ENCODE peak calls at places on chromosomes 12 and 14, in ten cellular contexts. S is neural progenitor cell, B is psoas muscle, M is heart right ventricle, E is cardiac muscle cell, A is upper lobe of left lung, O is DND-41, I is ovary, F is testis, L is GM12878. D is an unnamed sample.

GRCh38 chr12:103924761-103925641 is 5.2 kb upstream of the HSP90B1 start:
- DNase-seq in I (no peak), E (peak; percentile 80), M (no peak), L (peak; percentile 96), F (no peak), B (no peak), O (no peak), S (no peak), A (no peak), D (no peak)

GRCh38 chr12:1576410-1577240 is 17.8 kb downstream of the FBXL14 start:
- DNase-seq in A (no peak), M (peak; percentile 55), E (peak; percentile 96), B (no peak), L (no peak), I (peak; percentile 65), F (peak; percentile 79), O (no peak), S (no peak), D (peak; percentile 47)

GRCh38 chr12:88306471-88307069 is 164.5 kb downstream of the TMTC3 start:
- DNase-seq in O (no peak), E (peak; percentile 29), M (no peak), L (no peak), S (no peak), F (no peak), B (no peak), I (no peak), A (no peak), D (no peak)

GRCh38 chr12:89389755-89390661 is 37.7 kb upstream of the DUSP6 start:
- DNase-seq in L (no peak), I (no peak), F (no peak), A (no peak), M (no peak), S (no peak), B (no peak), O (no peak), E (peak; percentile 78), D (peak; percentile 47)

GRCh38 chr14:43872222-43872621 is 634.9 kb downstream of the FSCB start:
- DNase-seq in A (no peak), B (no peak), M (no peak), O (no peak), S (no peak), L (no peak), F (no peak), I (no peak), E (no peak), D (no peak)

GRCh38 chr12:92134638-92135274 is 10.9 kb downstream of the BTG1 start:
- DNase-seq in M (no peak), O (no peak), I (no peak), F (no peak), S (no peak), A (no peak), L (no peak), E (no peak), B (no peak), D (no peak)

GRCh38 chr12:53425515-53426150 is 2.0 kb downstream of the AMHR2 start:
- DNase-seq in F (peak; percentile 39), L (no peak), S (no peak), A (no peak), M (no peak), O (no peak), B (no peak), E (peak; percentile 15), I (peak; percentile 49), D (no peak)

GRCh38 chr12:107635139-107635538 is 50.5 kb upstream of the PWP1 start:
- DNase-seq in F (no peak), B (no peak), I (no peak), E (peak; percentile 24), M (no peak), L (no peak), S (peak; percentile 25), O (no peak), A (no peak), D (no peak)

DNA sequence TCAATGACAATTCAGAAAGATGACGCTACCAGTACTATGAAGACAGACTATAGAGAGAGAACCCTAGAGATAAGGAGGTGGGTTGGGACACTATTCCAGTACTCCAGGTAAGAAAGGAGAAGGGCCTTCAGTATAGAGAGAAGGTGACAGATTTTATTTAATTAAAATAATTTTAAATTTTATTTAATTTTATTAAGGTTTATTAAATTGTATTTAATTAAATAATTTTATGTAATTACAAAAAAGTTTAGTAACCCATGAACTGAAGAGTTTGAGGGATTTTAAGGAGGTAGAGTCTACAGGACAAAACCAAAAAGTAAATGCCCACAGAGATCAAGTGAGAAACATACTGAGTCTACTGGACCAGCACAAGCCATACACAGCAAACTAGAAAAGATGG is 20.3 kb downstream of the TMED10 start:
- DNase-seq in O (no peak), L (no peak), E (no peak), A (no peak), S (no peak), M (no peak), F (no peak), I (no peak), B (no peak), D (no peak)
- H3K36me3 ChIP-seq in O (peaks cover 17% of the 10 kb centered on the region), L (peaks cover 2% of the 10 kb centered on the region), E (peaks cover 5% of the 10 kb centered on the region), A (peaks cover 7% of the 10 kb centered on the region), S (no peaks in the 10 kb centered on the region), M (no peaks in the 10 kb centered on the region), F (no peaks in the 10 kb centered on the region), I (no peaks in the 10 kb centered on the region), B (peaks cover 11% of the 10 kb centered on the region), D (no peaks in the 10 kb centered on the region)

DNA sequence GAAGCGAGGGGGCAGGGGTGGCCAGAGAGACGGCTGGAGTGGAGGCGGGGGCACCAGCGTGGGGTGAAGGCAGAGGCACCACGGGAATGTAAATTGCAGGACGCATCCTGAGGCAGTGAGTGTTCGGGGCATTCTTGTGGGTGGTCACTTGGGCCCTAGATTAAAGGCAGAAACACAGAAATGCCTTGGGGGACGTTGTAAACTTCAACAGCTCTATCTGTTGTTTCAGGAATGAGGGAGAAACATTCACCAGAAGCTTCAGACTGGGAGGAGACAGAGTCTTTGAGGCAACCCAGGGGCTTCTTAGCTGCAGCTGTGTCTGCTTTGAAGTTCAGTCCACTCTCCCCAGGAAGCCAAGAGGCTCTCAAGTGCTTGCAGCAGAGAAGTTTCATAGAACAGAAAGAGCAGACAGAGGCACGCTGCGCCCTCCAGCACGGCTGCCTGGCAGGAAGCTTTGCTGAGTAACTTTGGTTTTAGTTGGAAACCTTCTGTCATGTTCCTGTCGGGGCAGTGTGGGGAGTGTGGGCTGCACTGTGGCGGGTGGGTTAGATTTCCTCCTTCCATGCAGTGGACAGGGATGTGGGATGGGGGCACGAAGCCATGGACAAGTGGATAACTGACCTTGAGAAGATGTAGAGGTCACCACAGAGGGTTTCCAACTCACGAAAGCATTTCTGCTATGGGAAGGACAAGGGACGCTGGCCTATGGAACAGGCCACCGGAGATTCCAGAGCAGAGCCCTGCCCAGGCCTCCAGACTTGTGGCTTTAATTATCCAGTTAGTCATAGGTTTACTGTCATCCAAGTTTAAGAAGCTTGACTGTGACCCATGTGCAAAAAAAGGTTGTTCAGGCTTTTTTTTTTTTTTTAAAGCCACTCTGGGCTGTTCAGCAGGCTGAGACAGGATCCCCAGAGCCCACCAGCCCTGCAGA is 107.6 kb downstream of the ARF6 start:
- DNase-seq in E (peak; percentile 81), L (no peak), M (peak; percentile 53), A (peak; percentile 78), I (peak; percentile 55), B (peak; percentile 83), F (peak; percentile 68), O (peak; percentile 88), S (peak; percentile 23), D (peak; percentile 63)
- TF ChIP-seq CTCF in E (no peak), L (peak; percentile 8), M (no peak), A (no peak), I (no peak), B (no peak), F (no peak), O (peak; percentile 43), S (no peak), D (no peak)

GRCh38 chr12:114440450-114441383 is 34.8 kb upstream of the TBX5 start:
- DNase-seq in E (no peak), I (no peak), M (no peak), L (no peak), S (peak; percentile 82), O (no peak), B (no peak), F (no peak), A (peak; percentile 57), D (no peak)

GRCh38 chr12:114445401-114446323 is 39.7 kb upstream of the TBX5 start:
- DNase-seq in M (no peak), I (no peak), L (no peak), B (no peak), O (no peak), E (no peak), S (peak; percentile 68), A (no peak), F (no peak), D (no peak)

GRCh38 chr12:114447274-114447716 is 41.4 kb upstream of the TBX5 start:
- DNase-seq in I (no peak), E (peak; percentile 27), S (peak; percentile 58), O (no peak), B (no peak), M (no peak), L (no peak), A (peak; percentile 86), F (no peak), D (no peak)

GRCh38 chr12:114444422-114445279 is 38.7 kb upstream of the TBX5 start:
- DNase-seq in L (no peak), I (no peak), A (peak; percentile 45), M (no peak), B (no peak), O (no peak), E (no peak), F (no peak), S (peak; percentile 75), D (no peak)

GRCh38 chr12:114443607-114444421 is 37.9 kb upstream of the TBX5 start:
- DNase-seq in S (peak; percentile 59), O (no peak), A (peak; percentile 82), E (no peak), L (no peak), B (no peak), I (no peak), F (no peak), M (no peak), D (no peak)
- H3K27ac ChIP-seq in S (no peak overlapping the region), O (no peak overlapping the region), A (peak overlapping the region; percentile 4), E (no peak overlapping the region), L (no peak overlapping the region), B (no peak overlapping the region), I (no peak overlapping the region), F (no peak overlapping the region), M (no peak overlapping the region), D (no peak overlapping the region)

DNA sequence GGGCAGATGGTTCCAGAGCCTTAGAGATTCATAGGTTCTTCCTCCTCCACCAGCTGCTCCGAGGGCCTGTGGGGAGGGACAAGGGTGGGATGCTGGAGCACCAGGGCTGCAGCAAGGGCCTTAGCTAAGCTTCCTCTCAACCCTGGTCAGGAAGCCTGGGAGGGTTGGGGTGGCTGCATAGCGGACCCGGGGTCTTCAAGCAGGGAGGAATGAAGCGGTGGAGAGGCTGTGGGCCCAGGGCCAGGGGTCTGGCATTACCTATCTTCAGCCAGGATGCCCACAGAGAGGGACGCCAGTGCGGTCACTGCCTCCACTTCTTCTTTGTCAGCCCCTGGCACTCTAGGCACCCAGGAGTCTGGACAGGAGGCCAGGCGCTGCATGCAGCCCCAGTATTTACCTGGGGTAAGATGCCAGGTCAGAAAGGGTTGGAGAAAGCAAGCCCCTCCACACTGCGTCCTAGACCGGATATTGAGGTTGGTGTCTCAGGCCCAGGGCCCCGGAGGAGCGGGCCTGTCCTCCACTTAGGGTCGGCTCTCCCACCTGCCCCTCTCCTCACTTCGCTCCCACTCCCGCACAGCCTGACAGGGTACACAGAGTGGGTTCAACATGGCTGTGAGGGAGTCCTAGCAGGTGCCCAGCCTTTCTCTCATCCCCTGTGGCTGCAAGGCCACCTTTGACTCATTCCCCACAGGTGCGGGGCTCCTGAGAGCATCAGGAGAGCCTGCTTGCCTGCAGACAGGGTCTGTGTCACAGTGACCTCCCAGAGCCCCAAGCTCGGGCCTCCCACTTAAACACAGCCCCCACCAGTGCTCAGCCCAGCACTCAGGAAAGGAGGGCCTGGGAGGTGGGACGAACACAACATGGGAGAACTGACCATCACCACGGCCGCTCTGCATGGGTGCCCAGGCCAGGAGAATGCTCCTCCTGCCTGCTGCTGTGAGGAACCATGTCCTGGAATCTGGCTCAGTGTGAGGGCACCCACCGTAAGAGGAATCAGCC is 11.1 kb downstream of the SLC48A1 start:
- DNase-seq in L (no peak), A (no peak), S (no peak), F (no peak), M (no peak), B (no peak), I (no peak), E (no peak), O (no peak), D (no peak)
- H3K36me3 ChIP-seq in L (peaks cover 4% of the 10 kb centered on the region), A (peaks cover 79% of the 10 kb centered on the region), S (no peaks in the 10 kb centered on the region), F (no peaks in the 10 kb centered on the region), M (peaks cover 45% of the 10 kb centered on the region), B (peaks cover 88% of the 10 kb centered on the region), I (no peaks in the 10 kb centered on the region), E (peaks cover 41% of the 10 kb centered on the region), O (peaks cover 24% of the 10 kb centered on the region), D (peaks cover 14% of the 10 kb centered on the region)

D was measured in colonic mucosa.